ENCODE peak calls at places on chromosomes 13 and 19, in five cellular contexts. Y, K, S, Q and J are unnamed samples.

GRCh38 chr13:51902776-51903175 is 41.0 kb downstream of the CCDC70 start:
- DNase-seq in Q (no peak), Y (no peak), S (no peak), K (no peak), J (no peak)

GRCh38 chr19:11420429-11420893 is 1.3 kb upstream of the RGL3 start:
- DNase-seq in K (peak; percentile 44), S (no peak), Y (no peak), Q (no peak), J (peak; percentile 61)

GRCh38 chr13:106033634-106034033 is 501.8 kb downstream of the EFNB2 start:
- DNase-seq in Y (no peak), K (no peak), S (no peak), Q (no peak), J (peak; percentile 86)

GRCh38 chr19:21158523-21159135 is 16.8 kb downstream of the ZNF431 start:
- DNase-seq in Y (no peak), S (no peak), Q (no peak), K (no peak), J (peak; percentile 65)

GRCh38 chr19:38669532-38669931 is 22.1 kb downstream of the ACTN4 start:
- DNase-seq in Q (no peak), K (no peak), Y (no peak), S (no peak), J (no peak)

GRCh38 chr13:112143046-112143752 is 76.2 kb downstream of the SOX1 start:
- DNase-seq in K (no peak), Y (no peak), S (no peak), Q (no peak), J (no peak)

GRCh38 chr19:1274852-1275259 is 474 bp upstream of the FAM174C start:
- DNase-seq in S (no peak), K (peak; percentile 67), Y (no peak), Q (no peak), J (no peak)

GRCh38 chr19:45323671-45324081 is 1.0 kb upstream of the CKM start:
- DNase-seq in K (peak; percentile 56), Y (no peak), S (no peak), Q (no peak), J (no peak)

GRCh38 chr19:5193192-5193591 is 147.4 kb downstream of the PTPRS start:
- DNase-seq in Y (no peak), Q (no peak), K (peak; percentile 98), S (no peak), J (no peak)

GRCh38 chr19:409006-409514 is at the start of gene C2CD4C:
- DNase-seq in Y (peak; percentile 11), S (no peak), Q (peak; percentile 20), K (peak; percentile 71), J (no peak)

GRCh38 chr19:51318687-51319675 is 7.5 kb downstream of the IGLON5 start:
- DNase-seq in Q (no peak), K (peak; percentile 42), Y (no peak), S (no peak), J (no peak)

GRCh38 chr13:109738298-109738746 is 48.1 kb downstream of the IRS2 start:
- DNase-seq in S (no peak), Y (no peak), Q (no peak), K (no peak), J (no peak)

GRCh38 chr19:32012206-32012605 is 333.2 kb upstream of the ZNF507 start:
- DNase-seq in Y (no peak), K (no peak), Q (no peak), S (no peak), J (no peak)

GRCh38 chr13:39133781-39134180 is 95.5 kb downstream of the NHLRC3 start:
- DNase-seq in K (no peak), S (no peak), Y (no peak), Q (no peak), J (no peak)

GRCh38 chr19:3034845-3035541 is 5.9 kb upstream of the TLE2 start:
- DNase-seq in Y (no peak), Q (no peak), K (peak; percentile 62), S (no peak), J (peak; percentile 41)

GRCh38 chr13:112251930-112252585 is 124.1 kb upstream of the SPACA7 start:
- DNase-seq in K (no peak), S (no peak), Y (no peak), Q (no peak), J (no peak)

GRCh38 chr19:15464394-15465385 is at the start of gene RASAL3:
- DNase-seq in K (no peak), Y (peak; percentile 33), S (no peak), Q (peak; percentile 64), J (peak; percentile 19)

GRCh38 chr13:76846363-76846762 is 39.8 kb downstream of the KCTD12 start:
- DNase-seq in S (no peak), Q (no peak), Y (no peak), K (no peak), J (no peak)

GRCh38 chr13:20495087-20496023 is 30.3 kb downstream of the CRYL1 start:
- DNase-seq in S (peak; percentile 64), K (peak; percentile 69), Q (peak; percentile 42), Y (no peak), J (peak; percentile 83)

GRCh38 chr19:45262570-45262969 is 11.5 kb downstream of the MARK4 start:
- DNase-seq in Q (no peak), K (no peak), Y (no peak), S (no peak), J (no peak)

GRCh38 chr19:13887529-13887928 is 10.6 kb downstream of the NANOS3 start:
- DNase-seq in K (no peak), Y (no peak), Q (no peak), S (no peak), J (peak; percentile 53)

GRCh38 chr19:19062454-19063182 is 1.2 kb upstream of the SLC25A42 start:
- DNase-seq in Q (no peak), K (no peak), Y (no peak), S (no peak), J (peak; percentile 45)

GRCh38 chr19:28793391-28794168 is 419.4 kb downstream of the UQCRFS1 start:
- DNase-seq in S (no peak), Q (no peak), Y (no peak), K (peak; percentile 57), J (no peak)

GRCh38 chr19:38617764-38618589 is at the start of gene MAP4K1:
- DNase-seq in Y (peak; percentile 29), S (peak; percentile 23), K (peak; percentile 20), Q (peak; percentile 58), J (no peak)

GRCh38 chr13:32837307-32837972 is 178.8 kb upstream of the KL start:
- DNase-seq in Y (no peak), K (no peak), S (no peak), Q (no peak), J (no peak)

GRCh38 chr19:12222980-12223630 is 60.2 kb downstream of the ZNF136 start:
- DNase-seq in S (no peak), Y (no peak), K (no peak), Q (no peak), J (no peak)